ENCODE peak calls at places on chromosomes 1 and 21, in ten cellular contexts. I, F, V, R, L, T, A, C, O and N are unnamed samples.

GRCh38 chr1:91944087-91944486 is 5.1 kb upstream of the BRDT start:
- DNase-seq in I (no peak), F (no peak), V (no peak), R (no peak), L (peak; percentile 66), T (no peak), A (no peak), C (no peak), O (no peak), N (no peak)

GRCh38 chr1:152577168-152577567 is 3.1 kb downstream of the LCE3D start:
- DNase-seq in I (no peak), F (no peak), V (no peak), R (no peak), L (no peak), T (no peak), A (no peak), C (no peak), O (no peak), N (no peak)

GRCh38 chr1:75083223-75083622 is 51.0 kb upstream of the LHX8 start:
- DNase-seq in I (no peak), F (no peak), V (no peak), R (no peak), L (no peak), T (no peak), A (no peak), C (no peak), O (no peak), N (no peak)

GRCh38 chr1:196779093-196779492 is 4.5 kb downstream of the CFHR3 start:
- DNase-seq in I (no peak), F (no peak), V (no peak), R (no peak), L (no peak), T (no peak), A (no peak), C (no peak), O (no peak), N (no peak)

GRCh38 chr1:47993356-47993755 is 3.8 kb downstream of the TRABD2B start:
- DNase-seq in I (no peak), F (no peak), V (no peak), R (no peak), L (no peak), T (no peak), A (no peak), C (no peak), O (no peak), N (no peak)

GRCh38 chr1:212291505-212292134 is 6.4 kb downstream of the PPP2R5A start:
- DNase-seq in I (no peak), F (no peak), V (peak; percentile 66), R (no peak), L (no peak), T (no peak), A (no peak), C (peak; percentile 44), O (no peak), N (no peak)

GRCh38 chr1:91166106-91166712 is 144.4 kb upstream of the ZNF644 start:
- DNase-seq in I (peak; percentile 35), F (no peak), V (peak; percentile 28), R (no peak), L (peak; percentile 50), T (peak; percentile 76), A (peak; percentile 70), C (peak; percentile 56), O (peak; percentile 44), N (no peak)

GRCh38 chr1:185813401-185813979 is 79.3 kb downstream of the HMCN1 start:
- DNase-seq in I (no peak), F (peak; percentile 7), V (peak; percentile 5), R (no peak), L (no peak), T (no peak), A (no peak), C (peak; percentile 73), O (no peak), N (no peak)

GRCh38 chr1:101739826-101740330 is 256.8 kb downstream of the OLFM3 start:
- DNase-seq in I (no peak), F (no peak), V (no peak), R (no peak), L (no peak), T (no peak), A (no peak), C (no peak), O (no peak), N (no peak)

GRCh38 chr1:36166938-36167910 is 11.3 kb downstream of the MAP7D1 start:
- DNase-seq in I (no peak), F (peak; percentile 82), V (no peak), R (no peak), L (peak; percentile 92), T (no peak), A (no peak), C (peak; percentile 79), O (no peak), N (peak; percentile 57)
- H3K27ac ChIP-seq in I (no peak overlapping the region), F (peak overlapping the region; percentile 98), V (no peak overlapping the region), R (peak overlapping the region; percentile 52), L (peak overlapping the region; percentile 86), T (no peak overlapping the region), A (no peak overlapping the region), C (no peak overlapping the region), O (no peak overlapping the region), N (peak overlapping the region; percentile 97)

DNA sequence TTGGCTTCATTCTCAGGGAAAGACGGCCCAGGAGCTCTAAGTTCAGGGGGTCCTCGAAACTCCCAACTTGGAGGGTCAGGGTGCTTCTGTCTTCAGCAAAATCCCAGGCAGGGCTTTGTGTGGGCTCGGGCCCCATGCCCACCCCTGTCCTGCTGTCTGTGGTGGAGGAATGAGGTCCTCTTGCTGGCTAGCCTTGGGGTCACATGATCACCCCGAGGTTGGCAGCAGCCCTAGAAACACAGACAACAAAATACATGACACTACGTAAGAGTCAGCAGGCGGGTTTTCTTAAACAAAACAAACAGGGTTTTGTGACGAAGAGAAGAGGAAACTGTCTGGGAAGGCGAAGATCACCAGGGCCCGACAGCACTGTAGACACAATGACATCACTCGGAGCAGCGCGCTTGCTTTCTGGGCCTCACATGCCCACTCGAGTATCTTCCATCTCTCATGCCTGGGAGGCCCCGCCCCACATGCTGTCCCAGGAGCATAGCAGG is 94.9 kb downstream of the SIK1 start:
- DNase-seq in I (no peak), F (no peak), V (peak; percentile 78), R (no peak), L (peak; percentile 98), T (no peak), A (no peak), C (peak; percentile 99), O (peak; percentile 80), N (no peak)
- H3K4me1 ChIP-seq in I (no peaks in the 10 kb centered on the region), F (peaks cover 20% of the 10 kb centered on the region), V (peaks cover 64% of the 10 kb centered on the region), R (peaks cover 4% of the 10 kb centered on the region), L (peaks cover 22% of the 10 kb centered on the region), T (peaks cover 21% of the 10 kb centered on the region), A (no peaks in the 10 kb centered on the region), C (peaks cover 23% of the 10 kb centered on the region), O (peaks cover 19% of the 10 kb centered on the region), N (peaks cover 10% of the 10 kb centered on the region)

GRCh38 chr1:154495496-154496273 is 6.3 kb upstream of the TDRD10 start:
- DNase-seq in I (no peak), F (no peak), V (no peak), R (no peak), L (no peak), T (no peak), A (no peak), C (no peak), O (no peak), N (no peak)
- H3K27ac ChIP-seq in I (peak overlapping the region; percentile 63), F (no peak overlapping the region), V (no peak overlapping the region), R (no peak overlapping the region), L (no peak overlapping the region), T (peak overlapping the region; percentile 63), A (no peak overlapping the region), C (no peak overlapping the region), O (no peak overlapping the region), N (peak overlapping the region; percentile 60)

GRCh38 chr21:31724552-31724951 is 7.4 kb downstream of the SCAF4 start:
- DNase-seq in I (no peak), F (no peak), V (no peak), R (no peak), L (no peak), T (no peak), A (no peak), C (no peak), O (no peak), N (no peak)
- H3K4me1 ChIP-seq in I (no peaks in the 10 kb centered on the region), F (peaks cover 8% of the 10 kb centered on the region), V (peaks cover 26% of the 10 kb centered on the region), R (peaks cover 20% of the 10 kb centered on the region), L (peaks cover under 1% of the 10 kb centered on the region), T (peaks cover 15% of the 10 kb centered on the region), A (no peaks in the 10 kb centered on the region), C (peaks cover 7% of the 10 kb centered on the region), O (peaks cover 12% of the 10 kb centered on the region), N (peaks cover 45% of the 10 kb centered on the region)

DNA sequence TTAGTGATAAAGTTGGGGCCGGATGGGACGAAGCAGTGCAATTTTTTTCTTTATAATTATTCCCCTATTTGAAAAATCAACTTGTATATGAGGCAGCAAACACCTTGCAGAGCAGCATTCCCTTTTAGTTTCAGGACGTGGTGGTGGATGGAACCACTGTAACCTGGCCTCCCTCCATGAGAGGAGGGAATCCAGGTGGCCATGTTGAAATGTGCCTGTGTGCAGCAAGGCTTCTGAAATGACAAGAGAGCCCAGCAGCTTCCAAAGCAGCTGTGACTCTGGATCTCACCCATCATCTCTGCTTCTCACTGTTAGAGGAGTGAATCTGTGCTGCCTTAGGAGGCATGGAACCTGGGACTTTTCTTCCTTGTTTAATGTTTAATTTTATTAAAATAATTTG is 42.3 kb downstream of the NFIA start:
- DNase-seq in I (peak; percentile 27), F (no peak), V (no peak), R (no peak), L (no peak), T (no peak), A (no peak), C (no peak), O (no peak), N (peak; percentile 91)
- H3K27ac ChIP-seq in I (no peak overlapping the region), F (no peak overlapping the region), V (no peak overlapping the region), R (no peak overlapping the region), L (no peak overlapping the region), T (no peak overlapping the region), A (peak overlapping the region; percentile 32), C (no peak overlapping the region), O (no peak overlapping the region), N (peak overlapping the region; percentile 93)

DNA sequence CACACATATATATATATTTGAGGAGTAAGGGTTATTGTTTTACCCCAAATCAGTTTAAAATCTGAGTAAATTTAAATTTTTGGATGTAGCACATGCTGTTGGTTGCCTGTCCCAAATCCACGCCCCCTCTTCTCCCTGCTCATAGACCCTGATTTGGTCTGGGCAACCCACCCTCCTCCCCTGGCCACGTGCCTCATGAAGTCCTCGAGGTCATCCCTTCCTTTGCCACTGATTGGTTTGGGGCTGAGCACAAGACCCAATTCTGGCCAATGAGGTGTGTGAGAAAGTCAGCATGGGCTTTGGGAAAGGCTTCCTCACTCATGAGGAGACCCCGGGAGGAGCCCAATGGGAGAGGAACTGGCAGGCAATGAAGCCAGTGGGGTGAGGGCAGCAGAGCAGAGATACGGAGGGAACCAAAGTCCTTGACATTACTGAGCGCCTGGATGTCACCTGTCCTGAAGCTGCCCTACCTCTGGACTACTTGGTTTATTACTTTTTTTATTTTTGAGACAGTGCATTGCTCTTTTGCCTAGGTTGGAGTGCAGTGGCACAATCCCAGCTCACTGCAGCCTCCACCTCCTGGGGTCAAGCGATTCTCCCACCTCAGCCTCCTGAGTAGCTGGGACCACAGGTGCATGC is 31.3 kb upstream of the GPR157 start:
- DNase-seq in I (no peak), F (no peak), V (no peak), R (no peak), L (no peak), T (no peak), A (no peak), C (no peak), O (no peak), N (no peak)
- H3K4me1 ChIP-seq in I (peaks cover 4% of the 10 kb centered on the region), F (peaks cover 24% of the 10 kb centered on the region), V (peaks cover 46% of the 10 kb centered on the region), R (peaks cover 29% of the 10 kb centered on the region), L (peaks cover 28% of the 10 kb centered on the region), T (peaks cover 40% of the 10 kb centered on the region), A (peaks cover 4% of the 10 kb centered on the region), C (peaks cover 25% of the 10 kb centered on the region), O (peaks cover 13% of the 10 kb centered on the region), N (peaks cover 9% of the 10 kb centered on the region)

GRCh38 chr1:237033061-237033460 is 8.9 kb upstream of the RYR2 start:
- DNase-seq in I (no peak), F (no peak), V (no peak), R (no peak), L (no peak), T (no peak), A (no peak), C (no peak), O (no peak), N (no peak)
- H3K27ac ChIP-seq in I (no peak overlapping the region), F (no peak overlapping the region), V (no peak overlapping the region), R (peak overlapping the region; percentile 92), L (no peak overlapping the region), T (no peak overlapping the region), A (no peak overlapping the region), C (no peak overlapping the region), O (no peak overlapping the region), N (no peak overlapping the region)